ENCODE peak calls at places on chromosome 15, in seven cellular contexts. L, U, C, N, W, Q and G are unnamed samples.
A peak's percentile ranks its signal among the peaks of the same experiment; 100 is the strongest.

GRCh38 chr15:66565731-66566130 is at the start of gene LCTL:
- DNase-seq in L (no peak), U (no peak), C (peak; percentile 68), N (no peak), W (no peak), Q (no peak), G (no peak)

GRCh38 chr15:47725924-47726323 is 8.6 kb downstream of the SEMA6D start:
- DNase-seq in L (no peak), U (no peak), C (no peak), N (no peak), W (no peak), Q (no peak), G (no peak)

GRCh38 chr15:70837476-70837875 is 16.5 kb downstream of the LARP6 start:
- DNase-seq in L (no peak), U (no peak), C (no peak), N (no peak), W (no peak), Q (no peak), G (no peak)

GRCh38 chr15:31733424-31733823 is 296.9 kb upstream of the CHRNA7 start:
- DNase-seq in L (no peak), U (no peak), C (no peak), N (no peak), W (no peak), Q (no peak), G (no peak)

GRCh38 chr15:99014803-99015676 is 7.4 kb upstream of the PGPEP1L start:
- DNase-seq in L (no peak), U (peak; percentile 87), C (peak; percentile 85), N (no peak), W (peak; percentile 35), Q (peak; percentile 71), G (no peak)

GRCh38 chr15:70876011-70876410 is 16.2 kb downstream of the THAP10 start:
- DNase-seq in L (no peak), U (peak; percentile 26), C (no peak), N (no peak), W (no peak), Q (no peak), G (no peak)

GRCh38 chr15:39598958-39599845 is 18.3 kb downstream of the THBS1 start:
- DNase-seq in L (peak; percentile 42), U (no peak), C (peak; percentile 33), N (no peak), W (no peak), Q (no peak), G (no peak)

GRCh38 chr15:35444557-35445204 is 101.3 kb downstream of the DPH6 start:
- DNase-seq in L (no peak), U (peak; percentile 6), C (peak; percentile 28), N (no peak), W (no peak), Q (no peak), G (peak; percentile 45)

GRCh38 chr15:80497221-80497620 is 93.0 kb downstream of the ARNT2 start:
- DNase-seq in L (no peak), U (no peak), C (no peak), N (no peak), W (no peak), Q (no peak), G (no peak)

DNA sequence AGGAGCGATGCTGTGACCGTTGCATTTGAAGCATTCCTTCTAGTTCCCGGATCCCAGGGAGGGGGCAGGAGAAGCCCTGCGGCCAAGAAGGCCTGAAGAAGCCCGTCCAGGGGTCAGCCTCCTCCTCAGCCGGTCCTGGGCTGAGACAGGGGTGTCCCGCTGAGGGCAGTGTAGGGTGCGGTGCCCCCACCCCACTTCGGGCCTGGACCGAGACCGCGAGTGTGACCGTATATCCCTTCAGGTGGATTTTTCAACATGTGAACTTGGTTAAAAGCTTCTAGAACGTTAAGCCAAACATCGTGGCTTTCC is 2.8 kb downstream of the OCA2 start:
- DNase-seq in L (no peak), U (no peak), C (no peak), N (no peak), W (no peak), Q (no peak), G (no peak)
- H3K4me3 ChIP-seq in L (peak overlapping the region; percentile 52), U (peak overlapping the region; percentile 49), C (peak overlapping the region; percentile 40), N (peak overlapping the region; percentile 23), W (no peak overlapping the region), Q (peak overlapping the region; percentile 46), G (peak overlapping the region; percentile 40)

GRCh38 chr15:43775411-43775965 is 1.3 kb downstream of the ELL3 start:
- DNase-seq in L (no peak), U (no peak), C (peak; percentile 71), N (no peak), W (peak; percentile 95), Q (peak; percentile 87), G (peak; percentile 44)

GRCh38 chr15:43776101-43776717 is 557 bp downstream of the ELL3 start:
- DNase-seq in L (no peak), U (peak; percentile 88), C (no peak), N (no peak), W (no peak), Q (peak; percentile 74), G (no peak)

GRCh38 chr15:43779016-43779415 is 2.2 kb upstream of the ELL3 start:
- DNase-seq in L (no peak), U (no peak), C (no peak), N (no peak), W (no peak), Q (no peak), G (no peak)

GRCh38 chr15:43777293-43777819 is 590 bp upstream of the ELL3 start:
- DNase-seq in L (no peak), U (peak; percentile 95), C (no peak), N (peak; percentile 73), W (peak; percentile 52), Q (peak; percentile 91), G (peak; percentile 54)

DNA sequence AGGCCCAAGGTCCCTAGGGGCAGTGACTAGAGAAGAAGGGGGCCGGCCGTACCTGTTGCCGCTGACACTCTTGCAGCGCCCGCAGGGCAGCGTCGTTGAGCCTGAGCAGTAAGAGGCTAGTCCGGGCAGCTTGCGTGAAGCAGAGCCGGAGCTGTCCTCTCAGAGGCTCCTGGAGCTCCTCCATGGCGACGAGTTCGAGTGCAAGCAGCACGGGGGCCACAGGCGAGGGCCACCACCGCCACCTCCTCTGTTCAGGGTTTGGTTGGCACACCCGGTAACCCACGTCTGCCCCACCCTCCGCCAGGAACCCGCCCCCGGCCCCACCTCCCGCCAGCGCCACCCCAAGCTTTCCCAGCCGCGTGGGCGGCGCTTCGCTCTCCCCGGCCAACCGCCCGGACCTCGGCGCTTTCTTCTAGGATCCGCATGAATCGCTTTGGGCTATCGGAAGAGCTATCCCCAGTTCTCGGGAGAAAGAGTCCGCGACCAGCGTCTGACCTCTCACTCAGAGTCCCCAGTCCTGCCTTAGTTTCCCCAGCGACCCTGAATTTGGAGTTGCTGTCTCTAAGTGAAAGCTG is at the start of gene ELL3:
- DNase-seq in L (no peak), U (peak; percentile 90), C (peak; percentile 81), N (peak; percentile 65), W (peak; percentile 52), Q (peak; percentile 95), G (no peak)
- TF ChIP-seq CTCF in L (no peak), U (no peak), C (no peak), N (no peak), W (no peak), Q (no peak), G (no peak)

GRCh38 chr15:73686781-73687256 is 2.6 kb downstream of the CD276 start:
- DNase-seq in L (no peak), U (no peak), C (peak; percentile 73), N (no peak), W (no peak), Q (no peak), G (no peak)

GRCh38 chr15:73683624-73684536 is at the start of gene CD276:
- DNase-seq in L (no peak), U (no peak), C (peak; percentile 55), N (no peak), W (no peak), Q (peak; percentile 81), G (no peak)

GRCh38 chr15:73685561-73685960 is 1.4 kb downstream of the CD276 start:
- DNase-seq in L (no peak), U (no peak), C (no peak), N (no peak), W (no peak), Q (no peak), G (no peak)

GRCh38 chr15:73688455-73688854 is 4.3 kb downstream of the CD276 start:
- DNase-seq in L (no peak), U (no peak), C (no peak), N (no peak), W (no peak), Q (no peak), G (no peak)

DNA sequence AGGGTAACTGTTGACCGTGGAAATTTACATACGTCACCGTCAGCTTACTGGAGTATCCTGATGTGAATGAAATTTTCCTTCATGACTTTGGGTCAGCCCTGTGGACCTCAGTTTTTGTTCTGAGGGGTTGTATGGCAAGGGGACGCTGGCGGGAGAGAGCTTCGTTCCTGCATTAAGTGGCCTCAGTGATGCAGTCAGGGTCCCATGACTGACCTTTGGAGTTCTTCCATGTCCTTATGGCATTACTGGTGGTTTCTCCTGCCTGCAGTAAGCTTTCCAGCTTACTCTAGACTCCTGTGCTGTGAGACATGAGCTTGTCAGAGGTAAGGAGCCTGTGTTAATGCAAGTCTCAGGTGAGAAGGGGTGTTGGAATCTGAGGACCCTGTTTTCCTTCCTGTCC is 1.8 kb downstream of the CD276 start:
- DNase-seq in L (no peak), U (no peak), C (no peak), N (no peak), W (no peak), Q (no peak), G (no peak)
- H3K4me3 ChIP-seq in L (peak overlapping the region; percentile 85), U (no peak overlapping the region), C (peak overlapping the region; percentile 84), N (no peak overlapping the region), W (no peak overlapping the region), Q (no peak overlapping the region), G (peak overlapping the region; percentile 86)

GRCh38 chr15:77096131-77096530 is 25.2 kb upstream of the TSPAN3 start:
- DNase-seq in L (no peak), U (no peak), C (no peak), N (no peak), W (no peak), Q (no peak), G (no peak)

GRCh38 chr15:77096541-77096940 is 25.6 kb upstream of the TSPAN3 start:
- DNase-seq in L (no peak), U (no peak), C (no peak), N (no peak), W (no peak), Q (no peak), G (no peak)

GRCh38 chr15:77097317-77097721 is 26.4 kb upstream of the TSPAN3 start:
- DNase-seq in L (no peak), U (no peak), C (no peak), N (no peak), W (no peak), Q (no peak), G (no peak)

GRCh38 chr15:77097921-77098320 is 27.0 kb upstream of the TSPAN3 start:
- DNase-seq in L (no peak), U (no peak), C (no peak), N (no peak), W (no peak), Q (no peak), G (no peak)

DNA sequence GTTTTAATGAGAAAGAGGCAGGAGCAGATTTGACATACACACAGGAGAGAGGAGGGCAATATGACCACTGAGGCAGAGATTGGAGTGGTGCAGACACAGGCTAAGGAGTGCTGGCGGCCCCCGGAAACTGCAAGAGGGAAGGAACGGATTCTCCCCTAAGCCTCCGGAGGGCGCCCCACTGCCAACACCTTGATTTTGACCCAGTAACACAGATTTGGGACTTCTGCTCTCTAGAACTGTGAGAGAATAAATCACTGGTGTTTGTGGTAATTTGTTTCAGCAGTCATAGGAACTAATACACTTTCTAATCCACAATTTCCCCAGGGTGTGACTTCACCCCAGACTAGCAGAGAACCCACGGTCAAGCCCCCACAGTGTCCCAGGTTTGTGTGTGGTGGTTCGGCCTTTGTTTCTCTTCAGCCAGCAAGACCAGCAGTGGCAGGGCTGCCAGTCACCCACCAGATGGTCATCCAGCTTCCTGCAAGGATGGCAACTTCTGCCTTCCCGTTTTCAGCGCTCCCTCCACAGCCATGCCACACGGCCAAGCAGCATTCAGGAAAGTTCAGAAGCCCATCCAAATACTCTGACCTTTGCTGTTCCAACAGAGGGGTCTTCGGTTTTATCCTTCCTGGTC is 23.6 kb upstream of the TSPAN3 start:
- DNase-seq in L (no peak), U (no peak), C (no peak), N (no peak), W (no peak), Q (no peak), G (no peak)
- TF ChIP-seq CTCF in L (no peak), U (peak; percentile 23), C (peak; percentile 18), N (no peak), W (no peak), Q (no peak), G (peak; percentile 51)